ENCODE peak calls at places on chromosomes 16 and 17, in seven cellular contexts. V is HL-60, Z is SK-N-SH, R is left ventricle myocardium inferior, G is A549, N is heart left ventricle, T is transverse colon. S is an unnamed sample.

GRCh38 chr17:34171245-34171818 is 83.8 kb upstream of the CCL2 start:
- DNase-seq in G (peak), N (peak), T (peak), R (peak), Z (peak), V (peak), S (peak)

GRCh38 chr16:53209489-53209888 is 154.7 kb downstream of the CHD9 start:
- DNase-seq in G (no peak), R (no peak), T (no peak), V (no peak), N (no peak), Z (no peak), S (no peak)

GRCh38 chr17:56203430-56203829 is 50.2 kb downstream of the ANKFN1 start:
- DNase-seq in N (no peak), G (peak), R (no peak), V (peak), Z (peak), T (no peak), S (no peak)

GRCh38 chr17:45893725-45894021 is 681 bp upstream of the MAPT start:
- DNase-seq in G (no peak), Z (no peak), R (no peak), T (no peak), V (no peak), N (no peak), S (no peak)

GRCh38 chr17:81422776-81423697 is 27.8 kb downstream of the BAHCC1 start:
- DNase-seq in Z (peak), G (peak), V (no peak), R (peak), N (peak), T (peak), S (peak)

GRCh38 chr17:18259621-18260331 is 686 bp upstream of the MIEF2 start:
- DNase-seq in R (no peak), V (no peak), N (no peak), Z (peak), T (no peak), G (peak), S (no peak)

GRCh38 chr17:29283496-29283895 is 10.5 kb downstream of the NUFIP2 start:
- DNase-seq in G (no peak), N (no peak), R (no peak), T (no peak), Z (peak), V (no peak), S (no peak)

GRCh38 chr16:19843371-19843770 is 41.3 kb downstream of the GPRC5B start:
- DNase-seq in Z (no peak), R (no peak), N (no peak), V (no peak), T (no peak), G (no peak), S (no peak)

GRCh38 chr17:40303009-40303657 is 5.8 kb upstream of the RARA start:
- DNase-seq in N (no peak), R (no peak), V (peak), T (peak), G (peak), Z (peak), S (peak)

GRCh38 chr17:38702900-38703741 is 2.0 kb upstream of the MLLT6 start:
- DNase-seq in G (no peak), V (no peak), T (peak), Z (no peak), R (no peak), N (peak), S (peak)

GRCh38 chr16:23771642-23772041 is 16.8 kb downstream of the CHP2 start:
- DNase-seq in R (no peak), G (no peak), Z (no peak), T (no peak), N (no peak), V (no peak), S (no peak)

GRCh38 chr17:72193395-72194106 is 72.7 kb downstream of the SOX9 start:
- DNase-seq in Z (no peak), G (no peak), V (no peak), R (peak), N (peak), T (no peak), S (no peak)

GRCh38 chr16:18983565-18984424 is at the start of gene TMC7:
- DNase-seq in V (peak), R (peak), Z (peak), T (peak), N (peak), G (peak), S (peak)

GRCh38 chr17:64212122-64212521 is 50.9 kb downstream of the TEX2 start:
- DNase-seq in Z (no peak), V (no peak), T (no peak), G (no peak), N (no peak), R (no peak), S (no peak)

GRCh38 chr16:82580293-82580900 is 46.4 kb upstream of the CDH13 start:
- DNase-seq in G (peak), T (no peak), Z (peak), R (no peak), N (no peak), V (peak), S (no peak)

GRCh38 chr17:4600563-4600962 is 16.2 kb downstream of the SMTNL2 start:
- DNase-seq in G (no peak), R (peak), Z (peak), N (peak), V (no peak), T (no peak), S (peak)

GRCh38 chr16:21656795-21657768 is 4.7 kb upstream of the IGSF6 start:
- DNase-seq in R (no peak), V (peak), N (no peak), G (peak), Z (peak), T (no peak), S (peak)
- H3K4me3 ChIP-seq in R (no peak), V (no peak), N (no peak), G (no peak), Z (no peak), T (no peak), S (no peak)

DNA sequence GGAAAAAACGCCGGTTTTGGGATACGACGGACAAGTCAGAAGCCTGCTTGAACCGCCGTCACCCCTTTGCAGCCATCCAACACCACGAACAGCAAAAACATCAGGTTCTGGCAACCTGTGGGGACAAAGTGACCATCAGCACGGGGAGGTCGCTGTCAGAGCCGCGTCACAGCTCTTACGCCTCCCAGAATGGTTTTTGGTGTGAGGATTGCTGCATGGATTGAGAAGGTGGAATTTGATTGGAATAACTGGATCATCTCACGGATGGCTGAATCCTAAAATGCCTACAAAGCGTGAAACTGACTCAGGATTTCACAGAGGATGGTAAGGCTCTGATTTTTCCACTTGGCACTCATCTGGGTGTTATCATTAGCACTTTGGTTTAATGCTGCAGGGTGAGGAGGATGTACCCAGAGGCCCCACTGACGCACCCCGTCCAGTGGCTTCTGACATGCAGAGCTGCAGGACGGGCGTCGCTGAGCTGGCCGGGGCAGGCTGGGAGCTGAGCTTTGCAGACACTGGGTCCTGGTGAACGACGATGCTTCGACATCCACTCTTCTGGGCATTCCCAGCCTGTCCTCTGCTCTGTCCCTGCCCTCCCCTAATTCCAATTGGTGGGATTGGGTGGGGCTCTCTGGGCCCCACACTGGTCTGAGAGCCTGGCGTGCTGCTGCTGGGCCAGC is 73.4 kb upstream of the CREBBP start:
- DNase-seq in V (no peak), T (no peak), G (no peak), N (no peak), Z (no peak), R (no peak), S (no peak)
- TF ChIP-seq CTCF in V (no peak), T (no peak), G (no peak), N (no peak), Z (no peak), R (no peak), S (no peak)

GRCh38 chr17:43891851-43892671 is 15.3 kb downstream of the MPP2 start:
- DNase-seq in T (no peak), G (no peak), V (no peak), N (no peak), Z (no peak), R (no peak), S (no peak)

GRCh38 chr17:43890240-43890639 is 17.1 kb downstream of the MPP2 start:
- DNase-seq in N (no peak), T (no peak), Z (no peak), R (no peak), G (no peak), V (no peak), S (no peak)

GRCh38 chr17:43892672-43892975 is 14.7 kb downstream of the MPP2 start:
- DNase-seq in Z (no peak), R (no peak), T (no peak), N (no peak), G (no peak), V (no peak), S (no peak)

GRCh38 chr17:43882761-43883415 is 24.4 kb downstream of the MPP2 start:
- DNase-seq in V (no peak), G (no peak), Z (no peak), R (no peak), T (no peak), N (no peak), S (no peak)

GRCh38 chr17:43888548-43888947 is 18.8 kb downstream of the MPP2 start:
- DNase-seq in G (no peak), R (no peak), T (no peak), Z (no peak), N (no peak), V (no peak), S (no peak)
- H3K4me3 ChIP-seq in G (no peak), R (no peak), T (no peak), Z (no peak), N (no peak), V (no peak), S (no peak)

GRCh38 chr16:85092309-85092708 is 20.0 kb downstream of the CIBAR2 start:
- DNase-seq in V (no peak), R (no peak), N (no peak), G (no peak), T (no peak), Z (no peak), S (no peak)
- TF ChIP-seq CTCF in V (no peak), R (no peak), N (no peak), G (no peak), T (no peak), Z (no peak), S (no peak)

GRCh38 chr16:30418350-30419181 is 11.2 kb downstream of the ZNF771 start:
- DNase-seq in R (no peak), T (peak), N (no peak), Z (no peak), G (peak), V (peak), S (no peak)
- H3K4me3 ChIP-seq in R (peak), T (peak), N (peak), Z (peak), G (peak), V (peak), S (no peak)

GRCh38 chr17:2092253-2092652 is 37.4 kb downstream of the HIC1 start:
- DNase-seq in R (no peak), V (no peak), T (no peak), N (no peak), Z (no peak), G (no peak), S (no peak)

GRCh38 chr17:2095536-2095910 is 40.6 kb downstream of the HIC1 start:
- DNase-seq in Z (no peak), N (no peak), R (no peak), G (no peak), T (no peak), V (no peak), S (no peak)

GRCh38 chr17:2093349-2093748 is 38.4 kb downstream of the HIC1 start:
- DNase-seq in N (no peak), T (no peak), V (no peak), G (no peak), R (no peak), Z (peak), S (no peak)

GRCh38 chr17:2090804-2091534 is 36.1 kb downstream of the HIC1 start:
- DNase-seq in Z (peak), V (no peak), N (peak), R (peak), G (peak), T (peak), S (peak)

GRCh38 chr17:2094891-2095535 is 40.1 kb downstream of the HIC1 start:
- DNase-seq in V (no peak), G (peak), T (peak), Z (peak), N (peak), R (peak), S (peak)
- TF ChIP-seq CTCF in V (no peak), G (no peak), T (peak), Z (peak), N (peak), R (peak), S (peak)

GRCh38 chr17:35793257-35793656 is 2.2 kb downstream of the MMP28 start:
- DNase-seq in G (no peak), N (no peak), R (no peak), T (no peak), V (no peak), Z (no peak), S (no peak)
- H3K4me3 ChIP-seq in G (no peak), N (no peak), R (no peak), T (no peak), V (no peak), Z (no peak), S (no peak)

DNA sequence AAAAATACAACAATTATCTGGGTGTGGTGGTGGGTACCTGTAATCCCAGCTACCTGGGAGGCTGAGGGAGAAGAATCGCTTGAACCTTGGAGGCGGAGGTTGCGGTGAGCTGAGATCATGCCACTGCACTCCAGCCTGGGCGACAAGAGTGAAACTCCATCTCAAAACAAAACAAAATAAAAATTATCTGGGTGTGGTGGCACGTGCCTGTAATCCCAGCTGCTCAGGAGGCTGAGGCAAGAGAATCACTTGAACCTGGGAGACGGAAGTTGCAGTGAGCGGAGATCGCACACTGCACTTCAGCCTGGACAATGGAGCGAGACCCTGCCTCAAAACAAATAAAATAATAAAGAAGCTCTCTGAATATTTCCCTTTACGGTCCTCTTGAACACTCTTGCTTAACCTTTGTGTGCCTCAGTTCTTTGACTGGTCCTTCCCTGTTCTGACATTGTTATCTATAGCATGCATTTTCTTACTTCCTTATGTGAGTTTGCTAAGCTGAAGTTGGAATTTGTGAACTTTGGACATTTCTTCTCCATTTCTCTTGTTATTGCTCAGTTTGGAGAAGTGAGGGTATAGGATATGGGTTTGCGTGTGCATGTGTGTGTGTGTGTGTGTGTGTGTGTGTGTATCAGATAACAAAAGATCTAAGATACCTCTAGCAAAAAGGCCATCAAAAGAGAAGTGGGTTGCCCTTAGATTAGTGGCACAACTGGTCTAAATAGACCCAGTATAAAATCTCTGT is 29.7 kb upstream of the WSB1 start:
- DNase-seq in Z (no peak), G (no peak), T (no peak), V (peak), N (no peak), R (no peak), S (no peak)
- TF ChIP-seq CTCF in Z (no peak), G (no peak), T (no peak), V (no peak), N (no peak), R (no peak), S (no peak)

DNA sequence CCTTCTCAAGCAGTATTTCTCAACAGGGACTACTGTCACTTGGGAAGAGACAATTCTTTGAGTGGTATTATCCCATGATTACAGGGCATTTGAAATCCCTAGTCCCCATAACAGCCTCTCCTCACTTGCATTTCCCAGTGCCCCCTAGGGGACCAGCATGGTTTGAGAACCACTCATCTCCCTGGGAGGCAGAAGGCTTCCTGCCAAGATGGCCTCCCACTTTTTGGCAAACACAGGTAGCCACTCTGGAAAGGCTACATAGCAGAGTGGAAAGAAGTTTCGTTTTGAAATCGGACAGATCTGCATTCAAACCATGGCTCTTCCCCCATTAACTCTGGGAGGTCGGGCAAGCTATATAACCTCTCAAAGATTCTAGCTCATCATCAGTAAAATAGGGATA is 256.8 kb downstream of the XYLT1 start:
- DNase-seq in N (no peak), R (no peak), Z (no peak), V (no peak), G (no peak), T (no peak), S (no peak)
- H3K4me3 ChIP-seq in N (no peak), R (no peak), Z (no peak), V (no peak), G (no peak), T (no peak), S (no peak)

S was measured in heart right ventricle.